ENCODE peak calls at places on chromosome 1, in four cellular contexts. One of them, this sample, is unnamed.

GRCh38 chr1:165392634-165393571 is 36.4 kb upstream of the LMX1A start:
- DNase-seq in upper lobe of right lung: peak
- DNase-seq in lung: peak
- DNase-seq in IMR-90: peak
- DNase-seq in this sample: peak

GRCh38 chr1:190000365-190000872 is 477.2 kb downstream of the BRINP3 start:
- DNase-seq in upper lobe of right lung: no peak
- DNase-seq in lung: no peak
- DNase-seq in IMR-90: peak
- DNase-seq in this sample: peak

GRCh38 chr1:208232639-208233038 is 11.5 kb downstream of the PLXNA2 start:
- DNase-seq in upper lobe of right lung: no peak
- DNase-seq in lung: no peak
- DNase-seq in IMR-90: no peak
- DNase-seq in this sample: no peak

GRCh38 chr1:23198373-23198772 is 18.9 kb downstream of the HTR1D start:
- DNase-seq in upper lobe of right lung: no peak
- DNase-seq in lung: no peak
- DNase-seq in IMR-90: peak
- DNase-seq in this sample: peak

GRCh38 chr1:1360511-1361169 is 2.3 kb upstream of the MXRA8 start:
- DNase-seq in upper lobe of right lung: peak
- DNase-seq in lung: no peak
- DNase-seq in IMR-90: peak
- DNase-seq in this sample: peak

GRCh38 chr1:242468749-242469148 is 55.7 kb downstream of the PLD5 start:
- DNase-seq in upper lobe of right lung: no peak
- DNase-seq in lung: no peak
- DNase-seq in IMR-90: no peak
- DNase-seq in this sample: peak

GRCh38 chr1:228754646-228755268 is 19.5 kb downstream of the RHOU start:
- DNase-seq in upper lobe of right lung: no peak
- DNase-seq in lung: no peak
- DNase-seq in IMR-90: no peak
- DNase-seq in this sample: no peak

GRCh38 chr1:162285149-162285561 is 91.5 kb downstream of the SPATA46 start:
- DNase-seq in upper lobe of right lung: peak
- DNase-seq in lung: peak
- DNase-seq in IMR-90: no peak
- DNase-seq in this sample: peak

GRCh38 chr1:165871311-165872067 is 44.1 kb downstream of the UCK2 start:
- DNase-seq in upper lobe of right lung: peak
- DNase-seq in lung: peak
- DNase-seq in IMR-90: peak
- DNase-seq in this sample: peak

GRCh38 chr1:210251680-210252490 is 19.3 kb downstream of the SERTAD4 start:
- DNase-seq in upper lobe of right lung: no peak
- DNase-seq in lung: no peak
- DNase-seq in IMR-90: no peak
- DNase-seq in this sample: no peak

GRCh38 chr1:94597701-94598100 is 56.1 kb upstream of the F3 start:
- DNase-seq in upper lobe of right lung: no peak
- DNase-seq in lung: no peak
- DNase-seq in IMR-90: peak
- DNase-seq in this sample: peak

GRCh38 chr1:181104790-181105133 is 16.3 kb downstream of the IER5 start:
- DNase-seq in upper lobe of right lung: peak
- DNase-seq in lung: no peak
- DNase-seq in IMR-90: no peak
- DNase-seq in this sample: no peak

GRCh38 chr1:224116131-224116530 is 2.2 kb downstream of the FBXO28 start:
- DNase-seq in upper lobe of right lung: no peak
- DNase-seq in lung: no peak
- DNase-seq in IMR-90: peak
- DNase-seq in this sample: peak
- TF ChIP-seq CTCF in upper lobe of right lung: peak
- TF ChIP-seq CTCF in lung: peak
- TF ChIP-seq CTCF in IMR-90: peak
- TF ChIP-seq CTCF in this sample: peak

GRCh38 chr1:173202430-173203145 is 4.5 kb downstream of the TNFSF4 start:
- DNase-seq in upper lobe of right lung: no peak
- DNase-seq in lung: no peak
- DNase-seq in IMR-90: peak
- DNase-seq in this sample: peak
- TF ChIP-seq CTCF in upper lobe of right lung: peak
- TF ChIP-seq CTCF in lung: peak
- TF ChIP-seq CTCF in IMR-90: peak
- TF ChIP-seq CTCF in this sample: peak

DNA sequence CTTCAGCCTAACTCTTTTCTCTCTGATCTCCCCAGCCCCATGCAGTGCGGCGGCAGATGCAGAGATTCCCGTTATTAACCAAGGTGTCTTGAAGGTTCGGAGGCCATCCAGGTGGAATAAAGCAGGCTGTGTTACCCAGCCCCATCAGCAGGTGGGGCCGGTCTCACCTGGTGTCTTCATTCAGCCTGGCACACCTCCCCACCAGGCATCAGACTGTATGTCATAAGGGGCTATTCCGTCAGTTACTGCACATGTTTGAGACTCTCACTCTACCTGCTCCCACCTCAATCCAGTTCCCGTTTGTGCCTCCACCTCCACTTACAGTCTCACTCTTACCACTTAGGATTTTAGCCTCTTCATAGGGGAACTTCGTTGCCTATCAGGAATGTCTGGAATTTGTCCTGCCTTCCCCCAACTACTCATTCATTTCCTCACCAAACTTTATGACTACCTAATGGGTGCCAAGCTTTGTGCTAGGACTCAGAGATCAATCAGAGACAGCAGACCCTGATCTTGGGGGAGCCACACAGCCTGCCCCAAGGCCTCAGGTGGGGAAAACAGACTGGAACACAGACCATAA is 170.2 kb downstream of the PLPP3 start:
- DNase-seq in upper lobe of right lung: peak
- DNase-seq in lung: peak
- DNase-seq in IMR-90: no peak
- DNase-seq in this sample: peak
- TF ChIP-seq CTCF in upper lobe of right lung: peak
- TF ChIP-seq CTCF in lung: no peak
- TF ChIP-seq CTCF in IMR-90: no peak
- TF ChIP-seq CTCF in this sample: peak

DNA sequence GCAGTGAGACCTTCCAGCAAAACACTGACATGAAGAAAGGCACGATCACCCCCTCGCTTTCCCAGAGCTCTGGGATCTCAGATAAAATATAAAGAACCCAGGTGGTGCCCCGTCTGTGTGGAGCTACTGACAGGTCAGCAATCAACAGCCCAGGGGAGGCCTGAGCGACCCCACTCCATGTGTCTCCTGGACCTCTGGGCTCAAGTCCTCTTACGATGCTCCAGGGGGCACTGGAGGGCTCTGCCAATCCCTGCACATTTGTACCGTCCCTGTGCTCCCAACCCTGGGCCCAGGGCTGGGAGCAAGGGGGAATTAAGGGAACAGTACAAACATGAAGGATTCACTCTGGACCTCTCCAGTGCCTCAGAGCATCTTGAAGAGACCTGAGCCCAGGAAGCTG is 12.5 kb downstream of the S100A7A start:
- DNase-seq in upper lobe of right lung: no peak
- DNase-seq in lung: peak
- DNase-seq in IMR-90: no peak
- DNase-seq in this sample: no peak
- TF ChIP-seq CTCF in upper lobe of right lung: no peak
- TF ChIP-seq CTCF in lung: no peak
- TF ChIP-seq CTCF in IMR-90: no peak
- TF ChIP-seq CTCF in this sample: no peak

GRCh38 chr1:41482001-41482765 is 2.3 kb downstream of the EDN2 start:
- DNase-seq in upper lobe of right lung: peak
- DNase-seq in lung: peak
- DNase-seq in IMR-90: no peak
- DNase-seq in this sample: peak

GRCh38 chr1:41484881-41485280 is 398 bp upstream of the EDN2 start:
- DNase-seq in upper lobe of right lung: no peak
- DNase-seq in lung: no peak
- DNase-seq in IMR-90: no peak
- DNase-seq in this sample: no peak

GRCh38 chr1:41485605-41486004 is 1.1 kb upstream of the EDN2 start:
- DNase-seq in upper lobe of right lung: no peak
- DNase-seq in lung: no peak
- DNase-seq in IMR-90: peak
- DNase-seq in this sample: peak

GRCh38 chr1:41482906-41483895 is 1.3 kb downstream of the EDN2 start:
- DNase-seq in upper lobe of right lung: peak
- DNase-seq in lung: no peak
- DNase-seq in IMR-90: no peak
- DNase-seq in this sample: peak

GRCh38 chr1:41483960-41484844 is at the start of gene EDN2:
- DNase-seq in upper lobe of right lung: peak
- DNase-seq in lung: peak
- DNase-seq in IMR-90: no peak
- DNase-seq in this sample: peak
- TF ChIP-seq CTCF in upper lobe of right lung: no peak
- TF ChIP-seq CTCF in lung: no peak
- TF ChIP-seq CTCF in IMR-90: peak
- TF ChIP-seq CTCF in this sample: peak

DNA sequence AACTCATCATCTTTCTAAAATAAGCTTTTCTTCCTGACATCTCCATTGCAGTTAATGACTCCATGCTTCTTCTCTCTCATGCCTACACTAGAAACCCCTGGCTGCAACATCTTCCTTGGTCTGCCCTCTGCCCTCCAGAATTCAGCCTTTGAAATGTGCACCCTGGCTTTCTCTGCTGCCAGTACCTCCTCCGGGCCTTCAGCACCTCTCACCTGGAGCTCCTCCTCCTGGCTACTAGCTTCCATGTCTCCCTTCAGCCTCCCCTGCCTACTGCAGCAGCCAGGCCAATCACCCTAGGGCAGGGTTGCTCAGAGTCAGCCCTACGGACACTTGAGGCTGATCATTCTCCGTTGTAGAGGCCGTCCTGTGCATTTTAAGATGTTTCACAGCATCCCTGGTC is 18.3 kb downstream of the SUSD4 start:
- DNase-seq in upper lobe of right lung: no peak
- DNase-seq in lung: no peak
- DNase-seq in IMR-90: no peak
- DNase-seq in this sample: peak
- TF ChIP-seq CTCF in upper lobe of right lung: no peak
- TF ChIP-seq CTCF in lung: no peak
- TF ChIP-seq CTCF in IMR-90: no peak
- TF ChIP-seq CTCF in this sample: no peak

GRCh38 chr1:230760360-230760827 is 13.2 kb downstream of the CAPN9 start:
- DNase-seq in upper lobe of right lung: no peak
- DNase-seq in lung: no peak
- DNase-seq in IMR-90: no peak
- DNase-seq in this sample: no peak
- TF ChIP-seq CTCF in upper lobe of right lung: no peak
- TF ChIP-seq CTCF in lung: no peak
- TF ChIP-seq CTCF in IMR-90: no peak
- TF ChIP-seq CTCF in this sample: no peak

GRCh38 chr1:3649342-3650247 is at the start of gene WRAP73:
- DNase-seq in upper lobe of right lung: peak
- DNase-seq in lung: peak
- DNase-seq in IMR-90: peak
- DNase-seq in this sample: peak
- TF ChIP-seq CTCF in upper lobe of right lung: peak
- TF ChIP-seq CTCF in lung: no peak
- TF ChIP-seq CTCF in IMR-90: peak
- TF ChIP-seq CTCF in this sample: no peak

GRCh38 chr1:201022824-201023516 is 544 bp downstream of the KIF21B start:
- DNase-seq in upper lobe of right lung: no peak
- DNase-seq in lung: no peak
- DNase-seq in IMR-90: no peak
- DNase-seq in this sample: no peak
- TF ChIP-seq CTCF in upper lobe of right lung: no peak
- TF ChIP-seq CTCF in lung: no peak
- TF ChIP-seq CTCF in IMR-90: no peak
- TF ChIP-seq CTCF in this sample: no peak

This sample was measured in epithelial cell of esophagus.